ENCODE peak calls at places on chromosomes 11 and 22, in ten cellular contexts. U is pancreas; R is naive thymus-derived CD4-positive, alpha-beta T cell; D is esophagus muscularis mucosa; V is H9; F is heart left ventricle; J is lower lobe of right lung; K is upper lobe of right lung; S is body of pancreas; G is heart right ventricle. T is an unnamed sample. For H3K9me3 and H3K27me3, the result is how much of the 10 kb centered on the place peaks cover.

GRCh38 chr11:44758996-44759395 is 32.2 kb downstream of the TSPAN18 start:
- DNase-seq in U (no peak), R (no peak), D (no peak), V (peak), F (no peak), J (no peak), K (no peak), S (no peak), G (no peak), T (no peak)

GRCh38 chr11:11640996-11641395 is 19.2 kb upstream of the GALNT18 start:
- DNase-seq in U (no peak), R (no peak), D (peak), V (no peak), F (no peak), J (no peak), K (no peak), S (no peak), G (no peak), T (no peak)

GRCh38 chr11:23730307-23730998 is 766.4 kb upstream of the LUZP2 start:
- DNase-seq in U (no peak), R (no peak), D (no peak), V (peak), F (no peak), J (no peak), K (no peak), S (no peak), G (no peak), T (no peak)

GRCh38 chr11:115605397-115606222 is 101.4 kb upstream of the CADM1 start:
- DNase-seq in U (no peak), R (no peak), D (no peak), V (no peak), F (no peak), J (no peak), K (no peak), S (no peak), G (no peak), T (no peak)

GRCh38 chr11:64007629-64008282 is 21.5 kb downstream of the OTUB1 start:
- DNase-seq in U (peak), R (no peak), D (peak), V (peak), F (peak), J (peak), K (peak), S (peak), G (peak), T (peak)

GRCh38 chr11:44138286-44138685 is 42.8 kb downstream of the EXT2 start:
- DNase-seq in U (no peak), R (no peak), D (no peak), V (no peak), F (no peak), J (no peak), K (no peak), S (no peak), G (no peak), T (no peak)

GRCh38 chr11:94433049-94433448 is 31.8 kb upstream of the GPR83 start:
- DNase-seq in U (no peak), R (no peak), D (no peak), V (no peak), F (no peak), J (no peak), K (no peak), S (no peak), G (no peak), T (no peak)

GRCh38 chr22:28943501-28943879 is 60.1 kb downstream of the ZNRF3 start:
- DNase-seq in U (no peak), R (no peak), D (no peak), V (no peak), F (no peak), J (peak), K (no peak), S (peak), G (no peak), T (peak)

GRCh38 chr11:8720376-8720775 is 37.8 kb downstream of the RPL27A start:
- DNase-seq in U (no peak), R (no peak), D (no peak), V (no peak), F (no peak), J (no peak), K (no peak), S (no peak), G (no peak), T (no peak)

GRCh38 chr11:122097419-122098001 is 18.5 kb downstream of the BLID start:
- DNase-seq in U (no peak), R (no peak), D (no peak), V (no peak), F (no peak), J (no peak), K (no peak), S (no peak), G (no peak), T (no peak)

GRCh38 chr22:24181088-24181995 is at the start of gene SUSD2:
- DNase-seq in U (no peak), R (no peak), D (no peak), V (peak), F (no peak), J (peak), K (peak), S (no peak), G (peak), T (peak)

GRCh38 chr11:33617672-33618362 is 82.8 kb downstream of the C11orf91 start:
- DNase-seq in U (no peak), R (no peak), D (no peak), V (no peak), F (no peak), J (no peak), K (no peak), S (no peak), G (no peak), T (no peak)

GRCh38 chr22:32618461-32619140 is 144.0 kb downstream of the FBXO7 start:
- DNase-seq in U (no peak), R (no peak), D (no peak), V (no peak), F (no peak), J (no peak), K (no peak), S (peak), G (no peak), T (no peak)

GRCh38 chr11:132621976-132622375 is 910.3 kb downstream of the OPCML start:
- DNase-seq in U (no peak), R (no peak), D (no peak), V (no peak), F (no peak), J (no peak), K (no peak), S (no peak), G (no peak), T (no peak)

GRCh38 chr11:102436546-102436945 is 16.0 kb downstream of the TMEM123 start:
- DNase-seq in U (no peak), R (no peak), D (no peak), V (no peak), F (no peak), J (no peak), K (no peak), S (no peak), G (no peak), T (no peak)

GRCh38 chr22:18085188-18085587 is 7.4 kb downstream of the PEX26 start:
- DNase-seq in U (no peak), R (no peak), D (no peak), V (no peak), F (no peak), J (no peak), K (no peak), S (no peak), G (no peak), T (no peak)

GRCh38 chr22:32809786-32810185 is 8.3 kb downstream of the TIMP3 start:
- DNase-seq in U (no peak), R (no peak), D (no peak), V (no peak), F (no peak), J (no peak), K (no peak), S (no peak), G (no peak), T (no peak)

GRCh38 chr11:46134061-46134460 is 12.8 kb upstream of the PHF21A start:
- DNase-seq in U (no peak), R (no peak), D (no peak), V (no peak), F (no peak), J (no peak), K (no peak), S (no peak), G (no peak), T (no peak)

GRCh38 chr11:74459584-74459983 is 7.8 kb downstream of the KCNE3 start:
- DNase-seq in U (no peak), R (no peak), D (no peak), V (no peak), F (no peak), J (no peak), K (no peak), S (no peak), G (no peak), T (no peak)

GRCh38 chr22:45470871-45471270 is 31.8 kb upstream of the FBLN1 start:
- DNase-seq in U (peak), R (no peak), D (no peak), V (no peak), F (no peak), J (peak), K (no peak), S (no peak), G (no peak), T (no peak)

GRCh38 chr11:47186076-47186936 is at the start of gene PACSIN3:
- DNase-seq in U (peak), R (no peak), D (no peak), V (peak), F (peak), J (peak), K (peak), S (peak), G (peak), T (peak)

GRCh38 chr22:45493286-45493771 is 9.4 kb upstream of the FBLN1 start:
- DNase-seq in U (no peak), R (no peak), D (no peak), V (no peak), F (no peak), J (peak), K (peak), S (peak), G (no peak), T (peak)

GRCh38 chr22:29904020-29904419 is 21.0 kb downstream of the MTMR3 start:
- DNase-seq in U (no peak), R (no peak), D (no peak), V (no peak), F (no peak), J (no peak), K (no peak), S (no peak), G (no peak), T (no peak)

GRCh38 chr11:124900464-124900863 is 2.8 kb upstream of the ROBO4 start:
- DNase-seq in U (no peak), R (no peak), D (no peak), V (peak), F (no peak), J (no peak), K (no peak), S (no peak), G (no peak), T (no peak)

GRCh38 chr11:9313648-9314290 is 624 bp downstream of the TMEM41B start:
- DNase-seq in U (no peak), R (no peak), D (no peak), V (no peak), F (no peak), J (no peak), K (no peak), S (peak), G (no peak), T (no peak)

GRCh38 chr22:30314918-30315317 is 11.8 kb downstream of the TBC1D10A start:
- DNase-seq in U (no peak), R (no peak), D (no peak), V (no peak), F (no peak), J (no peak), K (no peak), S (no peak), G (no peak), T (no peak)

GRCh38 chr11:44814881-44815592 is 88.3 kb downstream of the TSPAN18 start:
- DNase-seq in U (no peak), R (no peak), D (no peak), V (no peak), F (no peak), J (no peak), K (peak), S (no peak), G (no peak), T (no peak)

GRCh38 chr11:62505112-62505783 is 41.4 kb downstream of the AHNAK start:
- DNase-seq in U (no peak), R (no peak), D (no peak), V (peak), F (peak), J (no peak), K (no peak), S (peak), G (peak), T (peak)

GRCh38 chr11:118910309-118911112 is 15.2 kb downstream of the BCL9L start:
- DNase-seq in U (peak), R (no peak), D (no peak), V (peak), F (peak), J (peak), K (peak), S (peak), G (peak), T (peak)

GRCh38 chr22:49545606-49546005 is 282.1 kb downstream of the BRD1 start:
- DNase-seq in U (peak), R (no peak), D (no peak), V (no peak), F (no peak), J (peak), K (peak), S (no peak), G (no peak), T (no peak)
- H3K9me3 ChIP-seq in U (under half), R (under half), D (under half), V (under half), F (under half), J (under half), K (under half), S (under half), G (under half), T (under half)

DNA sequence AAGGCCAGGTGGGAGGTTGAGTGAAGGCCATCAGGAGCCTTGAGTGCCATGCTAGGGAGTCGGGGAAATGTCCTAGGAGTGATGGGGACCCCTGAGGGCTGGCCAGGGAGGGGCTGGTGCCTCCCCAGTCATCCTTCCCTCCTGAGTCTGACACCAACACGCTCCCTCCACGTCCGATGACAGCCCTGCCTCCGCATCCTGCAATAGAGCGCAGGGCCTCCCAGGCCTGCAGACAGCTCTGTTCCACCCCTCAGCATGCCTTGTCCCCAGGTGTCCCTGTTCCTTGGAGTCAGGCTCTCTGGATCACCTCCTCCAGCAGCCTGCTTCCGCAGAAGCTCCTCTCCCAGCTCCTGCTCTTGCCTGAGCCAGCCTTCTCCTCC is 3.1 kb downstream of the RAC2 start:
- DNase-seq in U (no peak), R (no peak), D (no peak), V (no peak), F (no peak), J (peak), K (no peak), S (no peak), G (no peak), T (no peak)
- H3K27ac ChIP-seq in U (no peak), R (peak), D (no peak), V (no peak), F (no peak), J (no peak), K (no peak), S (no peak), G (no peak), T (no peak)

DNA sequence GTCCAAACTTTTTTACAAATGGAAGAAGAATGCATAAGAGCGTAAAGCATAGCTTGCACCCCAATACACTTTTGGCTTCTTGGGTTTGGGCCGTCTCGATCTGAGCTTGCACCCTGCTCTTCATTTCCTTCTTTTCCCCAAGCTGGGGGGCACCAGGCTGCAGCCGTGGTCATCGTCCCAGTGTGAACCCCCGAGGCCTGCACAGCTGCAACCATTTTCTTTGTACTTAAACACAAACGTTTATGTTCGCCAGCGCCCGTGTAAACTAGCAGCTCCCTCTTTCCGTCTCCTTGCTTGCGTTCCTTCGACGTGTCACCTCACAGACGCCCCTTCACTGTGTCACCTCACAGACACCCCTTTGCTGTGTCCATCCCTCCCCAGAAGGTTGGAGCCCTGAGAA is 10.1 kb downstream of the KRTAP5-5 start:
- DNase-seq in U (no peak), R (no peak), D (no peak), V (no peak), F (no peak), J (no peak), K (no peak), S (no peak), G (no peak), T (no peak)
- H3K27me3 ChIP-seq in U (under half), R (under half), D (half or more), V (under half), F (under half), J (under half), K (under half), S (under half), G (under half), T (under half)

GRCh38 chr11:29075726-29076125 is 941.1 kb downstream of the KCNA4 start:
- DNase-seq in U (peak), R (no peak), D (no peak), V (no peak), F (no peak), J (no peak), K (no peak), S (no peak), G (no peak), T (no peak)
- H3K9me3 ChIP-seq in U (under half), R (under half), D (under half), V (under half), F (under half), J (under half), K (under half), S (under half), G (under half), T (under half)

GRCh38 chr11:72009156-72009555 is 10.4 kb downstream of the IL18BP start:
- DNase-seq in U (no peak), R (no peak), D (no peak), V (peak), F (no peak), J (no peak), K (no peak), S (no peak), G (no peak), T (no peak)
- H3K27ac ChIP-seq in U (no peak), R (no peak), D (peak), V (no peak), F (no peak), J (no peak), K (no peak), S (no peak), G (no peak), T (no peak)